ENCODE peak calls at places on chromosomes 16 and 17, in ten cellular contexts. Y, A, W, N, J, R, H, D, L and K are unnamed samples. For H3K4me1, the result is how much of the 10 kb centered on the place peaks cover.

GRCh38 chr17:31126318-31126717 is 31.5 kb downstream of the NF1 start:
- DNase-seq in Y (no peak), A (no peak), W (no peak), N (no peak), J (no peak), R (no peak), H (no peak), D (no peak), L (no peak), K (no peak)

GRCh38 chr17:82152556-82153294 is 54.7 kb upstream of the FASN start:
- DNase-seq in Y (peak), A (no peak), W (no peak), N (no peak), J (no peak), R (peak), H (no peak), D (no peak), L (no peak), K (no peak)

GRCh38 chr16:10182186-10182683 is at the start of gene GRIN2A:
- DNase-seq in Y (peak), A (peak), W (no peak), N (no peak), J (no peak), R (no peak), H (no peak), D (peak), L (no peak), K (no peak)

GRCh38 chr17:21282231-21282630 is 2.3 kb upstream of the MAP2K3 start:
- DNase-seq in Y (no peak), A (no peak), W (peak), N (peak), J (no peak), R (no peak), H (peak), D (no peak), L (no peak), K (no peak)

GRCh38 chr16:27317738-27318398 is 4.1 kb downstream of the IL4R start:
- DNase-seq in Y (no peak), A (no peak), W (no peak), N (no peak), J (no peak), R (no peak), H (no peak), D (no peak), L (no peak), K (no peak)

GRCh38 chr17:77496831-77497577 is 356.2 kb downstream of the SEC14L1 start:
- DNase-seq in Y (no peak), A (no peak), W (no peak), N (no peak), J (peak), R (no peak), H (no peak), D (no peak), L (no peak), K (no peak)

GRCh38 chr17:7252176-7253043 is at the start of gene ELP5:
- DNase-seq in Y (peak), A (peak), W (peak), N (peak), J (peak), R (peak), H (peak), D (peak), L (peak), K (peak)

GRCh38 chr17:83067718-83068261 is 11.6 kb upstream of the METRNL start:
- DNase-seq in Y (no peak), A (peak), W (peak), N (peak), J (peak), R (no peak), H (no peak), D (no peak), L (no peak), K (peak)

GRCh38 chr17:4998027-4998665 is 396 bp downstream of the KIF1C start:
- DNase-seq in Y (peak), A (peak), W (no peak), N (peak), J (peak), R (peak), H (no peak), D (peak), L (peak), K (no peak)

GRCh38 chr16:57188711-57189002 is 2.5 kb downstream of the RSPRY1 start:
- DNase-seq in Y (no peak), A (no peak), W (no peak), N (no peak), J (no peak), R (no peak), H (no peak), D (no peak), L (no peak), K (no peak)

GRCh38 chr17:73513426-73513825 is 130.8 kb downstream of the SDK2 start:
- DNase-seq in Y (no peak), A (no peak), W (no peak), N (no peak), J (no peak), R (no peak), H (no peak), D (no peak), L (no peak), K (no peak)

GRCh38 chr16:49441366-49441780 is 67.8 kb downstream of the C16orf78 start:
- DNase-seq in Y (peak), A (peak), W (peak), N (no peak), J (peak), R (peak), H (no peak), D (peak), L (peak), K (peak)

GRCh38 chr17:8826808-8827435 is 27.8 kb upstream of the MFSD6L start:
- DNase-seq in Y (no peak), A (no peak), W (no peak), N (no peak), J (peak), R (no peak), H (no peak), D (no peak), L (no peak), K (no peak)

GRCh38 chr17:17235212-17236174 is 1.5 kb downstream of the FLCN start:
- DNase-seq in Y (peak), A (peak), W (no peak), N (peak), J (no peak), R (no peak), H (peak), D (no peak), L (no peak), K (no peak)

GRCh38 chr17:8324132-8324531 is 14.1 kb downstream of the ARHGEF15 start:
- DNase-seq in Y (no peak), A (no peak), W (no peak), N (no peak), J (no peak), R (no peak), H (no peak), D (no peak), L (no peak), K (no peak)

GRCh38 chr16:17070882-17071592 is 399.7 kb downstream of the XYLT1 start:
- DNase-seq in Y (peak), A (peak), W (peak), N (no peak), J (peak), R (peak), H (peak), D (peak), L (no peak), K (no peak)

GRCh38 chr17:1197379-1197778 is 17.6 kb upstream of the ABR start:
- DNase-seq in Y (no peak), A (no peak), W (no peak), N (peak), J (no peak), R (no peak), H (no peak), D (no peak), L (no peak), K (no peak)

GRCh38 chr16:55372792-55373488 is 48.9 kb downstream of the IRX6 start:
- DNase-seq in Y (no peak), A (no peak), W (no peak), N (no peak), J (no peak), R (no peak), H (no peak), D (no peak), L (peak), K (peak)

GRCh38 chr17:61410555-61411089 is 11.0 kb downstream of the TBX2 start:
- DNase-seq in Y (peak), A (peak), W (peak), N (peak), J (peak), R (peak), H (no peak), D (peak), L (peak), K (peak)
- TF ChIP-seq CTCF in Y (peak), A (peak), W (peak), N (peak), J (peak), R (peak), H (no peak), D (peak), L (peak), K (peak)

DNA sequence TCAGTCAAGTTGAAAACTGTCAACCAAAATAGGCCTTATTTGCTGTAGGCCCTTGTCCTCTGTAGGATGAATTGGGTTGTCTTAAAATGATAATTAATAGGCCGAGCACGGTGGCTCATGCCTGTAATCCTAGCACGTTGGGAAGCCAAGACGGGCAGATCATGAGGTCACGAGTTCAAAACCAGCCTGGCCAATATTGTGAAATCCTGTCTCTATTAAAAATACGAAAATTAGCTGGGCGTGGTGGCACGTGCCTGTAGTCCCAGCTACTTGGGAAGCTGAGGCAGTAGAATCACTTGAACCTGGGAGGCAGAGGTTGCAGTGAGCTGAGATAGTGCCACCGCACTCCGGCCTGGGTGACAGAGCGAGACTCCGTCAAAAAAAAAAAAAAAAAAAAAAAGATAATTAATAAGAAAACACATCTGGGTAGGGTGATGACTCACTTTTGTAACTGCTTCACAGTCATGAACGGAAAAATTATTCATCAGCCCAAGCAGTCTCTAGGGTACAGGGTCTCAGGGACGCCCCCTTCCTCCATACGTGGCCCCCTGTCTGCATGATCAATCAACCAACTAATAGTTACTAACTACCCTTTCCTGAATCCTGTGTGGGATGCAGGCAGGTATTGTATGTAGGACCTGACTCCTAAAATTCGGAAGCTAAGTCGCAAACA is 137.0 kb upstream of the RCVRN start:
- DNase-seq in Y (no peak), A (no peak), W (no peak), N (no peak), J (no peak), R (no peak), H (no peak), D (no peak), L (no peak), K (no peak)
- H3K4me1 ChIP-seq in Y (under half), A (under half), W (under half), N (under half), J (under half), R (under half), H (under half), D (under half), L (under half), K (under half)

GRCh38 chr17:81119223-81120148 is 45.8 kb upstream of the PVALEF start:
- DNase-seq in Y (peak), A (peak), W (peak), N (peak), J (peak), R (peak), H (peak), D (peak), L (peak), K (peak)
- TF ChIP-seq CTCF in Y (no peak), A (peak), W (peak), N (no peak), J (peak), R (no peak), H (no peak), D (peak), L (no peak), K (no peak)

GRCh38 chr16:1626327-1626726 is 14.2 kb downstream of the CRAMP1 start:
- DNase-seq in Y (no peak), A (no peak), W (no peak), N (no peak), J (no peak), R (no peak), H (no peak), D (no peak), L (no peak), K (no peak)
- H3K4me1 ChIP-seq in Y (under half), A (under half), W (under half), N (under half), J (under half), R (under half), H (under half), D (under half), L (under half), K (under half)

GRCh38 chr17:3658784-3659449 is 9.5 kb downstream of the TAX1BP3 start:
- DNase-seq in Y (no peak), A (no peak), W (no peak), N (no peak), J (peak), R (no peak), H (no peak), D (no peak), L (no peak), K (no peak)

GRCh38 chr17:3660311-3660891 is 8.0 kb downstream of the TAX1BP3 start:
- DNase-seq in Y (no peak), A (peak), W (no peak), N (no peak), J (peak), R (no peak), H (no peak), D (no peak), L (no peak), K (no peak)

GRCh38 chr17:3657588-3657869 is 10.8 kb downstream of the TAX1BP3 start:
- DNase-seq in Y (no peak), A (no peak), W (no peak), N (no peak), J (peak), R (no peak), H (no peak), D (no peak), L (no peak), K (no peak)

GRCh38 chr17:3657874-3658783 is 10.2 kb downstream of the TAX1BP3 start:
- DNase-seq in Y (no peak), A (no peak), W (no peak), N (no peak), J (peak), R (no peak), H (no peak), D (no peak), L (no peak), K (no peak)

GRCh38 chr17:3659541-3660111 is 8.8 kb downstream of the TAX1BP3 start:
- DNase-seq in Y (peak), A (peak), W (no peak), N (peak), J (peak), R (peak), H (peak), D (no peak), L (peak), K (no peak)
- TF ChIP-seq CTCF in Y (peak), A (peak), W (no peak), N (peak), J (no peak), R (peak), H (no peak), D (no peak), L (no peak), K (no peak)